ENCODE peak calls at places on chromosomes 12 and 14, in eight cellular contexts. X is COR-L47; C is NCI-H2081; U is activated CD4-positive, alpha-beta T cell treated with anti-CD3 and anti-CD28 coated beads, Interleukin-2, amount 50 U/mL, for 4 hours; K is astrocyte of the spinal cord; S is NCI-H748 treated with DMSO at 0.1 percent for 48 hours; T is retina; O is WTC11. F is an unnamed sample.

GRCh38 chr12:8644345-8645248 is 18.0 kb downstream of the MFAP5 start:
- DNase-seq in O (no peak), K (no peak), C (no peak), U (peak; percentile 30), S (no peak), X (no peak), T (no peak), F (no peak)

GRCh38 chr14:69796797-69797500 is at the start of gene SLC10A1:
- DNase-seq in X (no peak), T (no peak), S (no peak), K (no peak), U (no peak), O (no peak), C (no peak), F (no peak)

GRCh38 chr12:27779416-27779815 is 617 bp upstream of the KLHL42 start:
- DNase-seq in X (no peak), U (no peak), K (peak; percentile 32), S (no peak), C (peak; percentile 43), O (peak; percentile 14), T (peak; percentile 89), F (peak; percentile 55)

GRCh38 chr12:50110762-50111416 is 1.1 kb upstream of the COX14 start:
- DNase-seq in S (no peak), T (peak; percentile 60), K (no peak), C (peak; percentile 49), X (no peak), U (no peak), O (peak; percentile 53), F (no peak)

GRCh38 chr12:131114942-131115584 is 161.4 kb downstream of the ADGRD1 start:
- DNase-seq in T (no peak), C (no peak), U (no peak), S (no peak), K (no peak), O (no peak), X (no peak), F (no peak)

GRCh38 chr14:30114051-30114450 is 186.4 kb upstream of the PRKD1 start:
- DNase-seq in U (no peak), O (no peak), T (no peak), K (no peak), C (no peak), X (no peak), S (no peak), F (no peak)

GRCh38 chr12:63206908-63207307 is 55.9 kb upstream of the AVPR1A start:
- DNase-seq in K (no peak), T (no peak), C (no peak), X (no peak), S (peak; percentile 26), U (no peak), O (no peak), F (no peak)

GRCh38 chr12:108914031-108914630 is 34.2 kb downstream of the DAO start:
- DNase-seq in X (no peak), U (no peak), O (no peak), T (no peak), K (no peak), S (no peak), C (no peak), F (no peak)

GRCh38 chr12:92814584-92814983 is 111.8 kb downstream of the PLEKHG7 start:
- DNase-seq in X (no peak), U (no peak), T (no peak), S (no peak), K (no peak), O (no peak), C (no peak), F (no peak)

GRCh38 chr14:95043314-95043713 is 114.0 kb downstream of the DICER1 start:
- DNase-seq in C (no peak), S (no peak), X (no peak), K (no peak), T (no peak), U (no peak), O (no peak), F (no peak)

GRCh38 chr12:26939953-26940352 is 1.7 kb downstream of the FGFR1OP2 start:
- DNase-seq in K (no peak), X (no peak), C (no peak), U (no peak), S (no peak), O (no peak), T (no peak), F (no peak)

GRCh38 chr12:93484315-93484981 is 17.1 kb downstream of the MRPL42 start:
- DNase-seq in X (no peak), C (no peak), U (no peak), T (no peak), K (no peak), O (no peak), S (no peak), F (no peak)

GRCh38 chr12:110039085-110039807 is 9.1 kb downstream of the C12orf76 start:
- DNase-seq in T (no peak), S (no peak), C (no peak), X (no peak), U (peak; percentile 4), K (peak; percentile 91), O (no peak), F (no peak)

GRCh38 chr12:122421263-122421814 is 1.1 kb downstream of the CLIP1 start:
- DNase-seq in T (no peak), U (no peak), S (no peak), X (no peak), C (peak; percentile 33), O (no peak), K (peak; percentile 57), F (no peak)

GRCh38 chr12:115209230-115209629 is 525.3 kb upstream of the TBX3 start:
- DNase-seq in X (no peak), O (no peak), K (no peak), C (no peak), S (no peak), U (no peak), T (no peak), F (no peak)

GRCh38 chr12:98397323-98398105 is 117.9 kb upstream of the TMPO start:
- DNase-seq in C (peak; percentile 94), X (peak; percentile 72), K (peak; percentile 80), U (peak; percentile 76), T (peak; percentile 88), O (peak; percentile 88), S (peak; percentile 96), F (peak; percentile 78)

GRCh38 chr12:56461235-56462159 is 6.9 kb upstream of the SPRYD4 start:
- DNase-seq in S (no peak), O (no peak), T (no peak), C (no peak), K (peak; percentile 5), U (no peak), X (no peak), F (no peak)

GRCh38 chr12:104573-105081 is 38.1 kb downstream of the IQSEC3 start:
- DNase-seq in U (no peak), K (no peak), S (peak; percentile 59), O (peak; percentile 30), X (peak; percentile 91), T (peak; percentile 68), C (peak; percentile 95), F (no peak)

GRCh38 chr14:70804556-70805162 is 4.7 kb downstream of the MAP3K9 start:
- DNase-seq in O (no peak), T (no peak), S (no peak), X (no peak), C (no peak), K (no peak), U (no peak), F (no peak)

GRCh38 chr14:33696165-33696564 is 254.7 kb downstream of the EGLN3 start:
- DNase-seq in S (no peak), O (no peak), K (no peak), T (no peak), X (no peak), C (no peak), U (no peak), F (no peak)

GRCh38 chr12:44972746-44973421 is 78.0 kb downstream of the DBX2 start:
- DNase-seq in C (peak; percentile 10), S (no peak), K (no peak), T (peak; percentile 11), O (peak; percentile 49), X (no peak), U (no peak), F (peak; percentile 44)

GRCh38 chr14:90557516-90557915 is 160.7 kb downstream of the CALM1 start:
- DNase-seq in K (no peak), T (no peak), U (no peak), S (no peak), O (no peak), X (no peak), C (no peak), F (no peak)

GRCh38 chr12:262817-263216 is at the start of gene SLC6A13:
- DNase-seq in K (no peak), T (no peak), O (no peak), C (no peak), S (no peak), X (no peak), U (no peak), F (no peak)

GRCh38 chr14:96754845-96755184 is 42.4 kb upstream of the VRK1 start:
- DNase-seq in X (peak; percentile 55), U (no peak), S (no peak), T (peak; percentile 73), K (no peak), C (peak; percentile 67), O (peak; percentile 36), F (peak; percentile 99)

GRCh38 chr12:124680863-124681778 is 113.7 kb upstream of the NCOR2 start:
- DNase-seq in S (no peak), K (peak; percentile 75), U (no peak), T (peak; percentile 51), C (no peak), O (peak; percentile 39), X (no peak), F (no peak)

GRCh38 chr12:12327802-12328201 is 22.2 kb downstream of the MANSC1 start:
- DNase-seq in U (no peak), S (peak; percentile 32), X (peak; percentile 34), T (peak; percentile 28), C (peak; percentile 66), O (no peak), K (peak; percentile 68), F (peak; percentile 77)

GRCh38 chr12:71371132-71371531 is 68.5 kb upstream of the LGR5 start:
- DNase-seq in O (no peak), C (no peak), U (no peak), X (no peak), S (no peak), T (no peak), K (no peak), F (no peak)

GRCh38 chr12:10634427-10634826 is 21.0 kb upstream of the MAGOHB start:
- DNase-seq in X (no peak), U (no peak), S (no peak), K (peak; percentile 28), T (no peak), C (no peak), O (no peak), F (no peak)

GRCh38 chr12:91072931-91073330 is 15.1 kb upstream of the KERA start:
- DNase-seq in T (no peak), C (peak; percentile 15), U (no peak), O (no peak), S (peak; percentile 7), K (no peak), X (no peak), F (no peak)

GRCh38 chr14:72780771-72781170 is 113.1 kb downstream of the DPF3 start:
- DNase-seq in T (no peak), S (no peak), C (no peak), U (no peak), O (no peak), K (peak; percentile 51), X (no peak), F (no peak)

GRCh38 chr12:84922721-84923120 is 10.1 kb upstream of the SLC6A15 start:
- DNase-seq in X (no peak), O (no peak), U (no peak), C (no peak), T (no peak), K (no peak), S (no peak), F (no peak)

GRCh38 chr12:11015775-11016430 is 6.5 kb downstream of the TAS2R19 start:
- DNase-seq in T (no peak), X (no peak), U (no peak), C (no peak), S (no peak), O (no peak), K (no peak), F (no peak)

F was measured in NCI-H1694.